ENCODE peak calls at places on chromosome 4, in nine cellular contexts. One of them, this sample, is unnamed.

GRCh38 chr4:156732634-156733033 is 239.0 kb downstream of the PDGFC start:
- DNase-seq in fibroblast of lung: no peak
- DNase-seq in left lung: no peak
- DNase-seq in brain microvascular endothelial cell: no peak
- DNase-seq in hepatocyte: no peak
- DNase-seq in neural progenitor cell: no peak
- DNase-seq in PC-9: no peak
- DNase-seq in adrenal gland: no peak
- DNase-seq in GM23248: peak; percentile 33
- DNase-seq in this sample: no peak

GRCh38 chr4:149754526-149754925 is 61.1 kb downstream of the IQCM start:
- DNase-seq in brain microvascular endothelial cell: peak; percentile 53
- DNase-seq in PC-9: no peak
- DNase-seq in neural progenitor cell: no peak
- DNase-seq in fibroblast of lung: peak; percentile 55
- DNase-seq in GM23248: peak; percentile 33
- DNase-seq in adrenal gland: no peak
- DNase-seq in left lung: no peak
- DNase-seq in hepatocyte: no peak
- DNase-seq in this sample: no peak

GRCh38 chr4:153976954-153977353 is 188.1 kb upstream of the SFRP2 start:
- DNase-seq in fibroblast of lung: peak; percentile 2
- DNase-seq in GM23248: peak; percentile 27
- DNase-seq in neural progenitor cell: no peak
- DNase-seq in PC-9: no peak
- DNase-seq in adrenal gland: no peak
- DNase-seq in hepatocyte: no peak
- DNase-seq in left lung: no peak
- DNase-seq in brain microvascular endothelial cell: no peak
- DNase-seq in this sample: no peak

GRCh38 chr4:181261279-181261678 is 981.9 kb upstream of the TENM3 start:
- DNase-seq in PC-9: no peak
- DNase-seq in brain microvascular endothelial cell: peak; percentile 10
- DNase-seq in fibroblast of lung: peak; percentile 39
- DNase-seq in neural progenitor cell: peak; percentile 80
- DNase-seq in hepatocyte: peak; percentile 31
- DNase-seq in GM23248: no peak
- DNase-seq in adrenal gland: no peak
- DNase-seq in left lung: no peak
- DNase-seq in this sample: no peak

GRCh38 chr4:95549246-95550138 is 719 bp upstream of the UNC5C start:
- DNase-seq in left lung: peak; percentile 81
- DNase-seq in hepatocyte: peak; percentile 43
- DNase-seq in adrenal gland: peak; percentile 65
- DNase-seq in fibroblast of lung: peak; percentile 62
- DNase-seq in PC-9: peak; percentile 30
- DNase-seq in brain microvascular endothelial cell: peak; percentile 25
- DNase-seq in GM23248: peak; percentile 19
- DNase-seq in neural progenitor cell: peak; percentile 70
- DNase-seq in this sample: peak; percentile 70

GRCh38 chr4:128358231-128358902 is 70.8 kb upstream of the PGRMC2 start:
- DNase-seq in hepatocyte: peak; percentile 46
- DNase-seq in neural progenitor cell: no peak
- DNase-seq in adrenal gland: peak; percentile 31
- DNase-seq in GM23248: peak; percentile 78
- DNase-seq in fibroblast of lung: peak; percentile 82
- DNase-seq in left lung: no peak
- DNase-seq in brain microvascular endothelial cell: peak; percentile 76
- DNase-seq in PC-9: no peak
- DNase-seq in this sample: no peak

GRCh38 chr4:167890226-167890625 is 202.1 kb upstream of the ANXA10 start:
- DNase-seq in left lung: no peak
- DNase-seq in GM23248: no peak
- DNase-seq in fibroblast of lung: no peak
- DNase-seq in hepatocyte: no peak
- DNase-seq in adrenal gland: no peak
- DNase-seq in PC-9: no peak
- DNase-seq in neural progenitor cell: no peak
- DNase-seq in brain microvascular endothelial cell: no peak
- DNase-seq in this sample: no peak

GRCh38 chr4:128811571-128812359 is 2.3 kb downstream of the JADE1 start:
- DNase-seq in left lung: peak; percentile 97
- DNase-seq in brain microvascular endothelial cell: peak; percentile 83
- DNase-seq in neural progenitor cell: peak; percentile 95
- DNase-seq in PC-9: peak; percentile 90
- DNase-seq in fibroblast of lung: peak; percentile 94
- DNase-seq in adrenal gland: peak; percentile 94
- DNase-seq in GM23248: peak; percentile 93
- DNase-seq in hepatocyte: peak; percentile 91
- DNase-seq in this sample: peak; percentile 97

GRCh38 chr4:141427726-141428296 is 207.1 kb downstream of the ZNF330 start:
- DNase-seq in neural progenitor cell: no peak
- DNase-seq in PC-9: no peak
- DNase-seq in left lung: no peak
- DNase-seq in brain microvascular endothelial cell: no peak
- DNase-seq in GM23248: peak; percentile 72
- DNase-seq in hepatocyte: no peak
- DNase-seq in adrenal gland: no peak
- DNase-seq in fibroblast of lung: peak; percentile 10
- DNase-seq in this sample: no peak

GRCh38 chr4:179626687-179627086 is 2184.4 kb upstream of the AGA start:
- DNase-seq in GM23248: no peak
- DNase-seq in fibroblast of lung: no peak
- DNase-seq in adrenal gland: no peak
- DNase-seq in brain microvascular endothelial cell: peak; percentile 24
- DNase-seq in left lung: no peak
- DNase-seq in neural progenitor cell: peak; percentile 22
- DNase-seq in PC-9: no peak
- DNase-seq in hepatocyte: no peak
- DNase-seq in this sample: no peak

GRCh38 chr4:8120518-8120917 is 38.1 kb downstream of the ABLIM2 start:
- DNase-seq in neural progenitor cell: no peak
- DNase-seq in adrenal gland: no peak
- DNase-seq in brain microvascular endothelial cell: no peak
- DNase-seq in fibroblast of lung: no peak
- DNase-seq in hepatocyte: no peak
- DNase-seq in left lung: no peak
- DNase-seq in GM23248: no peak
- DNase-seq in PC-9: no peak
- DNase-seq in this sample: no peak

GRCh38 chr4:12612866-12613265 is 871.3 kb downstream of the RAB28 start:
- DNase-seq in neural progenitor cell: no peak
- DNase-seq in left lung: no peak
- DNase-seq in fibroblast of lung: no peak
- DNase-seq in GM23248: no peak
- DNase-seq in brain microvascular endothelial cell: no peak
- DNase-seq in hepatocyte: no peak
- DNase-seq in adrenal gland: no peak
- DNase-seq in PC-9: no peak
- DNase-seq in this sample: no peak

GRCh38 chr4:186144180-186144579 is 39.7 kb downstream of the FAM149A start:
- DNase-seq in PC-9: no peak
- DNase-seq in hepatocyte: peak; percentile 62
- DNase-seq in GM23248: peak; percentile 69
- DNase-seq in adrenal gland: peak; percentile 52
- DNase-seq in neural progenitor cell: peak; percentile 55
- DNase-seq in left lung: no peak
- DNase-seq in fibroblast of lung: peak; percentile 65
- DNase-seq in brain microvascular endothelial cell: peak; percentile 52
- DNase-seq in this sample: no peak

GRCh38 chr4:5730993-5731975 is 20.3 kb downstream of the EVC start:
- DNase-seq in adrenal gland: no peak
- DNase-seq in hepatocyte: no peak
- DNase-seq in PC-9: no peak
- DNase-seq in GM23248: peak; percentile 19
- DNase-seq in left lung: peak; percentile 62
- DNase-seq in fibroblast of lung: no peak
- DNase-seq in neural progenitor cell: no peak
- DNase-seq in brain microvascular endothelial cell: no peak
- DNase-seq in this sample: peak; percentile 85

GRCh38 chr4:144734522-144734921 is 88.6 kb downstream of the HHIP start:
- DNase-seq in neural progenitor cell: peak; percentile 31
- DNase-seq in PC-9: peak; percentile 39
- DNase-seq in adrenal gland: no peak
- DNase-seq in left lung: no peak
- DNase-seq in brain microvascular endothelial cell: no peak
- DNase-seq in hepatocyte: peak; percentile 7
- DNase-seq in GM23248: peak; percentile 59
- DNase-seq in fibroblast of lung: peak; percentile 86
- DNase-seq in this sample: no peak

GRCh38 chr4:167614866-167615265 is 380.6 kb upstream of the SPOCK3 start:
- DNase-seq in neural progenitor cell: no peak
- DNase-seq in adrenal gland: no peak
- DNase-seq in left lung: no peak
- DNase-seq in PC-9: no peak
- DNase-seq in fibroblast of lung: peak; percentile 47
- DNase-seq in GM23248: no peak
- DNase-seq in hepatocyte: peak; percentile 12
- DNase-seq in brain microvascular endothelial cell: peak; percentile 8
- DNase-seq in this sample: no peak

GRCh38 chr4:23717528-23718248 is 172.2 kb downstream of the PPARGC1A start:
- DNase-seq in brain microvascular endothelial cell: peak; percentile 15
- DNase-seq in neural progenitor cell: no peak
- DNase-seq in adrenal gland: peak; percentile 12
- DNase-seq in PC-9: peak; percentile 3
- DNase-seq in hepatocyte: peak; percentile 18
- DNase-seq in fibroblast of lung: peak; percentile 36
- DNase-seq in GM23248: peak; percentile 52
- DNase-seq in left lung: no peak
- DNase-seq in this sample: no peak

GRCh38 chr4:64417974-64418373 is 8.7 kb upstream of the TECRL start:
- DNase-seq in adrenal gland: peak; percentile 14
- DNase-seq in PC-9: no peak
- DNase-seq in hepatocyte: peak; percentile 19
- DNase-seq in left lung: no peak
- DNase-seq in fibroblast of lung: peak; percentile 18
- DNase-seq in GM23248: peak; percentile 1
- DNase-seq in neural progenitor cell: peak; percentile 18
- DNase-seq in brain microvascular endothelial cell: no peak
- DNase-seq in this sample: no peak
- H3K4me3 ChIP-seq in adrenal gland: no peak overlapping the region
- H3K4me3 ChIP-seq in PC-9: no peak overlapping the region
- H3K4me3 ChIP-seq in hepatocyte: no peak overlapping the region
- H3K4me3 ChIP-seq in left lung: no peak overlapping the region
- H3K4me3 ChIP-seq in fibroblast of lung: no peak overlapping the region
- H3K4me3 ChIP-seq in GM23248: no peak overlapping the region
- H3K4me3 ChIP-seq in neural progenitor cell: no peak overlapping the region
- H3K4me3 ChIP-seq in brain microvascular endothelial cell: no peak overlapping the region
- H3K4me3 ChIP-seq in this sample: no peak overlapping the region

DNA sequence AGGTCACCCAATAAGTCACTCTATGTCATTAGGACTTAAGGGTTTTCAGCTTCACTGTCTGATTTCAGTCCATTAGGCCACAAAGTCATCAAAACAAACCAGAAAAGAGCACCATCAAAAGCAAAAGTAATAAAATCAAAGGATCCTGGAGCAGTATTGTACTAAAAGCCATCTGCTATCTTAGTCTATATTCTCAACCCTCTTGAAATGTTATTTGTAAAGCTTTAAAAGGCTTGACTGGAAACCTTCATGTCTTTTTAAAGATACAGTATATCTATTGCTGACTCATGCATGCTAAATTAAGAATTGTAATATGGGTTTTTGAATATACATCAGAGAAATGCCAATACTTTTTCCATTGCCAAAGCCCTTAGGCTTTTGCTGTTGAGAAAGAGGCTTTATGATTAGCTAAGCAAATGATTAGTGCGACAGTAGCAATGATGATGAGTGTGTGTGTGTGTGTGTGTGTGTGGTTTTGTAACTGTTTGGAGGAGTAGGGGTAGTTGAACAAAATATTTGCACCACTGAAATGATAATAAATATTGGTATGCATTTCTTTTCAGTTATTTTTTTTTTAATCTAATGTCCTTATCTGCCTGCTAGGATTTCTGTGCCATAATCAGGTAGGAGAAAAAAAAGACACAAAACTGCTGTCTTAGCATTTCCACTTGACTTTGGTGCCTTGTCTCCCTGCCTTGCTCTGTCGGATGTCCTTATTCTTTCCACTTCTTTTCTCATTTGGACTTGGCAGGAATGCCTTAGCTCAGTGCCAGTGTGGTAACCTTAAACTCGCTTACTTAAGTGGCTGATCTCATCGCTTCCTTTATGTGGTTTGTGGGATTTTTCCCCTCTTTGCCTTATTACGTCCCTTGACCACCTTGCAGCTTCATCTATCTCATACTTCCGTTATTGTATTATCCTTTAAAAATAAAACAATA is 119.7 kb downstream of the PCDH7 start:
- DNase-seq in neural progenitor cell: no peak
- DNase-seq in PC-9: no peak
- DNase-seq in adrenal gland: no peak
- DNase-seq in left lung: no peak
- DNase-seq in brain microvascular endothelial cell: peak; percentile 50
- DNase-seq in GM23248: no peak
- DNase-seq in hepatocyte: peak; percentile 29
- DNase-seq in fibroblast of lung: peak; percentile 98
- DNase-seq in this sample: no peak
- H3K27ac ChIP-seq in neural progenitor cell: peak overlapping the region; percentile 5
- H3K27ac ChIP-seq in PC-9: no peak overlapping the region
- H3K27ac ChIP-seq in adrenal gland: no peak overlapping the region
- H3K27ac ChIP-seq in left lung: no peak overlapping the region
- H3K27ac ChIP-seq in brain microvascular endothelial cell: no peak overlapping the region
- H3K27ac ChIP-seq in GM23248: no peak overlapping the region
- H3K27ac ChIP-seq in hepatocyte: no peak overlapping the region
- H3K27ac ChIP-seq in fibroblast of lung: no peak overlapping the region
- H3K27ac ChIP-seq in this sample: no peak overlapping the region

GRCh38 chr4:139663561-139664138 is 2.0 kb upstream of the MGST2 start:
- DNase-seq in left lung: no peak
- DNase-seq in neural progenitor cell: no peak
- DNase-seq in PC-9: no peak
- DNase-seq in adrenal gland: peak; percentile 14
- DNase-seq in GM23248: no peak
- DNase-seq in fibroblast of lung: no peak
- DNase-seq in brain microvascular endothelial cell: no peak
- DNase-seq in hepatocyte: no peak
- DNase-seq in this sample: no peak
- H3K36me3 ChIP-seq in left lung: no peaks in the 10 kb centered on the region
- H3K36me3 ChIP-seq in neural progenitor cell: no peaks in the 10 kb centered on the region
- H3K36me3 ChIP-seq in PC-9: no peaks in the 10 kb centered on the region
- H3K36me3 ChIP-seq in adrenal gland: no peaks in the 10 kb centered on the region
- H3K36me3 ChIP-seq in GM23248: no peaks in the 10 kb centered on the region
- H3K36me3 ChIP-seq in fibroblast of lung: no peaks in the 10 kb centered on the region
- H3K36me3 ChIP-seq in brain microvascular endothelial cell: no peaks in the 10 kb centered on the region
- H3K36me3 ChIP-seq in hepatocyte: no peaks in the 10 kb centered on the region
- H3K36me3 ChIP-seq in this sample: no peaks in the 10 kb centered on the region

DNA sequence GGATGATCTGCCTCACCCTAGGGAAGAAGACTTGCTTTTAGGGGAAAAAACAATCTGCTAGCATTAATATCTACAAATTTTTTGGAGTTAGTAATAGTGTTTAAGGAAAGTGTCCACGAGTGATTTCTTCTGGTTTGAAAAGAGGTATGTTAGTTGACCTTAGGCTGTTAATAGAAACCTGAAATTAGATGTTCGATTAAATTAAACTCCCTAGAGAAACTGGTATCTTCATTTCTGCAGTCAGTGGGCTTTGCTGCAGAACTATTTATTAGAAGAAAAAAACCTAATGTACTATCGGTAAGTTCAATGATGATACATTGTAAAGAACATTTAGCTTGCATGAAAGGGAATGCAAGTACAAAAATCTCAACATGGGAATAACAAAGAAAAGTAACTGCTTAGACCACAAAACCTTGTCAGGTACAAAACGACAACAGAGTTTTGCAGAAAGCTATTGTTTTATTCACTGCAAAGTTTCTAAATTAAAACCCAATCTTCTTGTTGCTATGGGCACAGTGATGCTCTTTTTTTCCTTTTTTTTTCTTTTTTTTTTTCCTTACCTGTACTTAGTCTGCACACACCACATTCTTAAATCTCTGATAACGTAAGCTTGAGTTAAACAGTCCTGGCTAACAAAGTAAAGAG is 2.0 kb downstream of the KLF3 start:
- DNase-seq in neural progenitor cell: no peak
- DNase-seq in GM23248: no peak
- DNase-seq in left lung: no peak
- DNase-seq in hepatocyte: no peak
- DNase-seq in PC-9: no peak
- DNase-seq in adrenal gland: no peak
- DNase-seq in fibroblast of lung: no peak
- DNase-seq in brain microvascular endothelial cell: no peak
- DNase-seq in this sample: no peak
- H3K4me3 ChIP-seq in neural progenitor cell: peak overlapping the region; percentile 91
- H3K4me3 ChIP-seq in GM23248: peak overlapping the region; percentile 84
- H3K4me3 ChIP-seq in left lung: peak overlapping the region; percentile 77
- H3K4me3 ChIP-seq in hepatocyte: peak overlapping the region; percentile 95
- H3K4me3 ChIP-seq in PC-9: peak overlapping the region; percentile 72
- H3K4me3 ChIP-seq in adrenal gland: no peak overlapping the region
- H3K4me3 ChIP-seq in fibroblast of lung: peak overlapping the region; percentile 76
- H3K4me3 ChIP-seq in brain microvascular endothelial cell: peak overlapping the region; percentile 83
- H3K4me3 ChIP-seq in this sample: peak overlapping the region; percentile 52

This sample was measured in aorta.